ENCODE peak calls at places on chromosomes 1 and 21, in nine cellular contexts. O, F, I, H, K, X, T, C and U are unnamed samples.

GRCh38 chr1:237709355-237709754 is 181.4 kb downstream of the ZP4 start:
- DNase-seq in O (no peak), F (no peak), I (no peak), H (no peak), K (no peak), X (no peak), T (no peak), C (no peak), U (no peak)

GRCh38 chr1:1420654-1421134 is 382 bp downstream of the ANKRD65 start:
- DNase-seq in O (no peak), F (no peak), I (no peak), H (no peak), K (no peak), X (no peak), T (no peak), C (no peak), U (no peak)

GRCh38 chr1:63987014-63987630 is 213.3 kb downstream of the ROR1 start:
- DNase-seq in O (no peak), F (no peak), I (no peak), H (no peak), K (no peak), X (no peak), T (no peak), C (no peak), U (no peak)

GRCh38 chr21:44413566-44414290 is 41.6 kb upstream of the LRRC3 start:
- DNase-seq in O (no peak), F (no peak), I (no peak), H (no peak), K (no peak), X (no peak), T (no peak), C (peak), U (no peak)

GRCh38 chr1:203840208-203840808 is 21.1 kb upstream of the SNRPE start:
- DNase-seq in O (no peak), F (no peak), I (no peak), H (no peak), K (no peak), X (no peak), T (no peak), C (no peak), U (no peak)

GRCh38 chr1:162670928-162671663 is 38.8 kb downstream of the DDR2 start:
- DNase-seq in O (peak), F (no peak), I (no peak), H (no peak), K (no peak), X (no peak), T (no peak), C (no peak), U (no peak)

GRCh38 chr1:70487910-70488665 is 77.0 kb downstream of the CTH start:
- DNase-seq in O (peak), F (no peak), I (no peak), H (no peak), K (peak), X (peak), T (no peak), C (no peak), U (peak)

GRCh38 chr1:37930246-37931142 is 16.4 kb downstream of the INPP5B start:
- DNase-seq in O (no peak), F (no peak), I (no peak), H (no peak), K (peak), X (peak), T (peak), C (peak), U (peak)

GRCh38 chr1:186094170-186094569 is 280.9 kb downstream of the TPR start:
- DNase-seq in O (peak), F (no peak), I (no peak), H (no peak), K (no peak), X (no peak), T (no peak), C (no peak), U (no peak)

GRCh38 chr1:109444376-109444775 is 18.1 kb upstream of the PSMA5 start:
- DNase-seq in O (no peak), F (no peak), I (no peak), H (no peak), K (no peak), X (no peak), T (no peak), C (no peak), U (no peak)

GRCh38 chr1:26537951-26538352 is 8.4 kb downstream of the RPS6KA1 start:
- DNase-seq in O (no peak), F (no peak), I (no peak), H (no peak), K (peak), X (no peak), T (peak), C (no peak), U (no peak)

GRCh38 chr1:27536767-27537166 is 46.8 kb upstream of the WASF2 start:
- DNase-seq in O (no peak), F (no peak), I (no peak), H (peak), K (no peak), X (no peak), T (no peak), C (peak), U (no peak)

GRCh38 chr1:162680419-162681126 is 48.3 kb downstream of the DDR2 start:
- DNase-seq in O (no peak), F (no peak), I (no peak), H (no peak), K (no peak), X (no peak), T (no peak), C (no peak), U (no peak)

GRCh38 chr1:41361495-41362356 is 492 bp downstream of the FOXO6 start:
- DNase-seq in O (peak), F (no peak), I (peak), H (no peak), K (peak), X (no peak), T (no peak), C (no peak), U (peak)
- TF ChIP-seq POLR2A in O (no peak), F (no peak), I (no peak), H (no peak), K (no peak), X (no peak), T (no peak), C (no peak), U (no peak)

GRCh38 chr1:46302091-46303037 is 1.1 kb downstream of the LRRC41 start:
- DNase-seq in O (peak), F (no peak), I (peak), H (no peak), K (peak), X (peak), T (peak), C (peak), U (peak)
- TF ChIP-seq POLR2A in O (no peak), F (no peak), I (no peak), H (no peak), K (no peak), X (no peak), T (no peak), C (no peak), U (peak)

GRCh38 chr1:181150842-181151241 is 62.3 kb downstream of the IER5 start:
- DNase-seq in O (no peak), F (no peak), I (no peak), H (no peak), K (no peak), X (no peak), T (no peak), C (peak), U (no peak)

GRCh38 chr1:181155339-181155738 is 66.8 kb downstream of the IER5 start:
- DNase-seq in O (no peak), F (no peak), I (no peak), H (no peak), K (no peak), X (no peak), T (no peak), C (no peak), U (no peak)

GRCh38 chr1:181151378-181152326 is 63.2 kb downstream of the IER5 start:
- DNase-seq in O (no peak), F (no peak), I (no peak), H (no peak), K (no peak), X (no peak), T (no peak), C (peak), U (peak)

GRCh38 chr1:181153634-181153961 is 65.1 kb downstream of the IER5 start:
- DNase-seq in O (no peak), F (no peak), I (no peak), H (no peak), K (no peak), X (no peak), T (no peak), C (no peak), U (no peak)

GRCh38 chr1:181152892-181153633 is 64.6 kb downstream of the IER5 start:
- DNase-seq in O (peak), F (peak), I (no peak), H (no peak), K (peak), X (peak), T (peak), C (peak), U (peak)
- TF ChIP-seq POLR2A in O (no peak), F (peak), I (peak), H (no peak), K (no peak), X (no peak), T (peak), C (no peak), U (peak)

DNA sequence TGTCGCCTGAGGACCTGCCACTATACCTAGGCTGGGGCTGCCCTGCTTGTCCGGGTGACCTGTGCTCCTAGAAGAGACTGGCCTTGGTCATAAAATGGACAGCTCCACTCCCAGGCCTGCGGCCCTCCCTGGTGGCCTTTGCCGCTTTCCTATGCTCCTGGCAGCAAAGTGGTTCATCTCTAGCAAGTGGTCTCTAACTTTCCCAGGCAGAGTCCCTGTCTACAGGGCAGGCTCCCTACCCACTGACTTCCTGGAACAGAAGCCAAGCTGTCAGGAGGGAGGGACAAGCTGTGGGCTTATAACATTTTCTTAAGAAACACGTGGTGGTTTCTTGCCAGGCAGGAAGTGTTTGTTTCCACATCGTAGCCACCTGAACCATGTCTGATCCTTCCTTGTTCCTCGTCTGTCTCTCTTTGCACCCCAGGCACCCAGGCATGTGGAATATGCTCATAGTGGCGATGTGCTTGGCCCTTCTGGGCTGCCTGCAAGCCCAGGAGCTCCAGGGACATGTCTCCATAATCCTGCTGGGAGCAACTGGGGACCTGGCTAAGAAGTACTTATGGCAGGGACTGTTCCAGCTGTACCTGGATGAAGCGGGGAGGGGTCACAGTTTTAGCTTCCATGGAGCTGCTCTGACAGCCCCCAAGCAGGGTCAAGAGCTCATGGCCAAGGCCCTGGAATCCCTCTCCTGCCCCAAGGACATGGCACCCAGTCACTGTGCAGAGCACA is 10.1 kb downstream of the H6PD start:
- DNase-seq in O (no peak), F (no peak), I (no peak), H (no peak), K (peak), X (peak), T (no peak), C (no peak), U (no peak)
- TF ChIP-seq POLR2A in O (no peak), F (no peak), I (no peak), H (no peak), K (no peak), X (peak), T (no peak), C (no peak), U (no peak)

DNA sequence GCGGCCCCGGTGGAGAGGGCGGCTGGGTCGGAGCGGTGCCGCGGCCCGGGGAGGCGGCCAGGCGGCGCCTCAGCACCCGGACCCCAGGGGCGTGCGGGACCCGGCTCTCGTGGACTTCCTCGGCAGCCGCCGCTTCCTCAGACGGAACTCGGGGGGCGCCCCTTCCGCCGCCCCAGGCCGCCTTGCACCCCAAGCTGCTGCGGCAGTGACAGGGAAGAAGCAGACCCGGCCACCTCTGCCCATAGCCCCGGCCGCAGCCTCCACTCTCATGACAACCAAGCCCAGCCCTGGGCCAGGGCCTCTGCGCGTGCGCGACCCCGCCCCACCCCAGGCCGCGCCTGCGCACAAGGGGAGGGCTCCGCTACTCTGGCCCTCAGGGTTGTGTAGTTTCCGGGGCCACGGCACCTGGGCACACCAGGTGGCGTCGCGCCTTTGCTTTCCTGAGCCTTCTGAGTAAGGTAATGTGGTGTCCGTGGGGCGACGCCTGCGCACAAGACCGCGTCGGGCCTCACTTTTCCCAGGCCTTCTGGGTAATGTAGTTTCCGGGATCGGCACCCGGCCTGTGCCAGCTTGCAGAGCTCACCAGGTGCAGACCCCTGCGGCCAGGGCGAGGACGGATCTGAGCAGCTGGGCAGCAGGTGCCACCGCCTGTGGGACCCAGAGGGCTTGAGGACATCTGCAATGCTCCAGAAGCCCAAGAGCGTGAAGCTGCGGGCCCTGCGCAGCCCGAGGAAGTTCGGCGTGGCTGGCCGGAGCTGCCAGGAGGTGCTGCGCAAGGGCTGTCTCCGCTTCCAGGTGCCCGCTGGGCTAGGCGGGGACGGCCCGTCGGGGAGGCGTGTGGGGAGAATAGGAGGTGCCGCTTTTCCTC is at the start of the genes CEP104 and DFFB:
- DNase-seq in O (peak), F (peak), I (peak), H (peak), K (peak), X (peak), T (peak), C (peak), U (peak)
- TF ChIP-seq POLR2A in O (peak), F (no peak), I (peak), H (peak), K (peak), X (peak), T (peak), C (no peak), U (peak)

GRCh38 chr1:235328271-235329138 is at the start of gene GGPS1:
- DNase-seq in O (peak), F (peak), I (peak), H (peak), K (peak), X (peak), T (peak), C (peak), U (peak)
- TF ChIP-seq POLR2A in O (peak), F (peak), I (peak), H (peak), K (peak), X (peak), T (peak), C (peak), U (peak)

GRCh38 chr1:101683561-101683960 is 313.2 kb downstream of the OLFM3 start:
- DNase-seq in O (no peak), F (no peak), I (no peak), H (no peak), K (no peak), X (no peak), T (no peak), C (no peak), U (no peak)
- TF ChIP-seq POLR2A in O (no peak), F (no peak), I (no peak), H (no peak), K (no peak), X (no peak), T (no peak), C (no peak), U (no peak)